ENCODE peak calls at places on chromosome 21, in five cellular contexts. J, E, L, P and X are unnamed samples.

GRCh38 chr21:35096959-35097358 is 47.9 kb upstream of the RUNX1 start:
- DNase-seq in J (no peak), E (no peak), L (no peak), P (no peak), X (no peak)

GRCh38 chr21:14569868-14570267 is 23.8 kb upstream of the SAMSN1 start:
- DNase-seq in J (no peak), E (no peak), L (no peak), P (no peak), X (no peak)

GRCh38 chr21:25214676-25215075 is 392.6 kb downstream of the MRPL39 start:
- DNase-seq in J (no peak), E (no peak), L (no peak), P (no peak), X (no peak)

GRCh38 chr21:43800124-43800523 is 10.7 kb downstream of the RRP1 start:
- DNase-seq in J (no peak), E (no peak), L (no peak), P (no peak), X (no peak)

GRCh38 chr21:36816556-36817130 is 117.7 kb downstream of the SIM2 start:
- DNase-seq in J (no peak), E (no peak), L (no peak), P (no peak), X (no peak)

GRCh38 chr21:32499249-32500055 is 85.9 kb downstream of the TCP10L start:
- DNase-seq in J (no peak), E (no peak), L (no peak), P (no peak), X (no peak)

GRCh38 chr21:21163904-21164303 is 165.7 kb downstream of the NCAM2 start:
- DNase-seq in J (peak; percentile 44), E (peak; percentile 28), L (no peak), P (peak; percentile 26), X (peak; percentile 29)

GRCh38 chr21:44424608-44425306 is 30.6 kb upstream of the LRRC3 start:
- DNase-seq in J (no peak), E (no peak), L (no peak), P (no peak), X (peak; percentile 12)

GRCh38 chr21:23876925-23877558 is 1730.2 kb downstream of the MRPL39 start:
- DNase-seq in J (no peak), E (no peak), L (no peak), P (no peak), X (no peak)

GRCh38 chr21:30881480-30881879 is at the start of gene KRTAP11-1:
- DNase-seq in J (no peak), E (no peak), L (no peak), P (no peak), X (no peak)

GRCh38 chr21:34965200-34966174 is 83.6 kb downstream of the RUNX1 start:
- DNase-seq in J (no peak), E (peak; percentile 12), L (no peak), P (peak; percentile 72), X (no peak)

GRCh38 chr21:39651206-39651605 is 38.5 kb downstream of the B3GALT5 start:
- DNase-seq in J (no peak), E (no peak), L (no peak), P (no peak), X (no peak)

GRCh38 chr21:39556176-39556575 is 56.6 kb upstream of the B3GALT5 start:
- DNase-seq in J (no peak), E (no peak), L (no peak), P (no peak), X (peak; percentile 38)

GRCh38 chr21:43626390-43626789 is 32.9 kb downstream of the HSF2BP start:
- DNase-seq in J (no peak), E (no peak), L (no peak), P (no peak), X (no peak)

GRCh38 chr21:40166291-40166843 is 299.1 kb downstream of the PCP4 start:
- DNase-seq in J (no peak), E (no peak), L (no peak), P (no peak), X (no peak)

GRCh38 chr21:15204140-15204774 is 139.5 kb upstream of the NRIP1 start:
- DNase-seq in J (no peak), E (no peak), L (no peak), P (no peak), X (no peak)

GRCh38 chr21:31497939-31498338 is 153.9 kb upstream of the TIAM1 start:
- DNase-seq in J (no peak), E (no peak), L (no peak), P (no peak), X (no peak)

GRCh38 chr21:34822957-34823356 is 154.2 kb downstream of the CLIC6 start:
- DNase-seq in J (no peak), E (no peak), L (no peak), P (no peak), X (no peak)

GRCh38 chr21:35048706-35049617 is at the start of gene RUNX1:
- DNase-seq in J (no peak), E (no peak), L (peak; percentile 92), P (no peak), X (no peak)

GRCh38 chr21:35257413-35257812 is 208.3 kb upstream of the RUNX1 start:
- DNase-seq in J (no peak), E (peak; percentile 60), L (no peak), P (no peak), X (no peak)

GRCh38 chr21:21345296-21345695 is 347.1 kb downstream of the NCAM2 start:
- DNase-seq in J (no peak), E (no peak), L (no peak), P (no peak), X (no peak)

GRCh38 chr21:36250423-36251075 is 69.4 kb upstream of the MORC3 start:
- DNase-seq in J (no peak), E (no peak), L (no peak), P (no peak), X (peak; percentile 25)

GRCh38 chr21:34886554-34887385 is 162.3 kb downstream of the RUNX1 start:
- DNase-seq in J (peak; percentile 44), E (no peak), L (no peak), P (no peak), X (peak; percentile 46)

GRCh38 chr21:37064841-37065240 is 8.0 kb downstream of the PIGP start:
- DNase-seq in J (no peak), E (no peak), L (no peak), P (no peak), X (no peak)

GRCh38 chr21:36699546-36700294 is 805 bp downstream of the SIM2 start:
- DNase-seq in J (no peak), E (no peak), L (no peak), P (no peak), X (no peak)

GRCh38 chr21:25639922-25640670 is 1.0 kb downstream of the JAM2 start:
- DNase-seq in J (no peak), E (no peak), L (no peak), P (no peak), X (peak; percentile 55)

GRCh38 chr21:28554660-28555475 is 437.8 kb downstream of the LTN1 start:
- DNase-seq in J (no peak), E (no peak), L (no peak), P (no peak), X (peak; percentile 26)

DNA sequence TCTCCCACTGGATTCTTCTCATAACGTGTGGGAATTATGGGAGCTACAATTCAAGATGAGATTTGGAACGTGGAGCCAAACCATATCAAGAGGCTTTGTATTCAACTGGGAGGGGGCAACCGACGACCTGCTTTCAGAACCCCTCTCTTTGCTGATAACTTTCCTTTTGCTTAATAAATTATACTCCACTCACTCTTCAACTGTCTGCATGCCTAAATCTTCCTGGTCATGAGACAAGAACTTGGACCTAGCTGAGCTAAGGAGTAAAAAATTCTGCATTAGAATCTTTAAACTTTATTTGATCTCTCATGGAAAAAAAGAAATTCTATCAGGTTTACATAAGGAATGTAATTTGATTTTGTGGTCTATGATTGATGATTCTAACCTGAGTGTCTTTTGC is 86.7 kb upstream of the CYYR1 start:
- DNase-seq in J (no peak), E (no peak), L (no peak), P (no peak), X (no peak)
- TF ChIP-seq ESRRA in J (no peak), E (no peak), L (no peak), P (no peak), X (no peak)

GRCh38 chr21:19529031-19529430 is 1125.4 kb upstream of the TMPRSS15 start:
- DNase-seq in J (no peak), E (no peak), L (no peak), P (no peak), X (no peak)
- TF ChIP-seq ESRRA in J (no peak), E (no peak), L (no peak), P (no peak), X (no peak)

DNA sequence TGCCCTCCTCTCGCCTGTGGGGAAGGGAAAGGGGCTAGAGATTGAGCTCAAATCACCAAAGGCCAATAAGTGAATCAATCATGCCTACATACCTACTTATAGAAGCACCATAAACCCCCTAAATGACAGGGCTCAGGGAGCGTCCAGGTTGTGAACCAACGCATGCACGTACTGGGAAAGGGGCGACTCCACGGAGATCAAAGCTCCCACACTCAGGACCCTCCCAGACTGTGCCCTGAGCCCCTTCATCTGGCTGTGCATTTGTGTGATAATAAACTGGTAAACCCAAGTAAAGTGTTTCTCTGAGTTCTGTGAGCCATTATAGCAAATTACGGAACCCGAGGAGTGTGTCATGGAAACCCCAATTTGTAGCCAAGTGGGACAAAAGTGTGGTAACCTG is 23.8 kb upstream of the PRDM15 start:
- DNase-seq in J (no peak), E (no peak), L (no peak), P (no peak), X (no peak)
- TF ChIP-seq ESRRA in J (no peak), E (no peak), L (no peak), P (no peak), X (no peak)

DNA sequence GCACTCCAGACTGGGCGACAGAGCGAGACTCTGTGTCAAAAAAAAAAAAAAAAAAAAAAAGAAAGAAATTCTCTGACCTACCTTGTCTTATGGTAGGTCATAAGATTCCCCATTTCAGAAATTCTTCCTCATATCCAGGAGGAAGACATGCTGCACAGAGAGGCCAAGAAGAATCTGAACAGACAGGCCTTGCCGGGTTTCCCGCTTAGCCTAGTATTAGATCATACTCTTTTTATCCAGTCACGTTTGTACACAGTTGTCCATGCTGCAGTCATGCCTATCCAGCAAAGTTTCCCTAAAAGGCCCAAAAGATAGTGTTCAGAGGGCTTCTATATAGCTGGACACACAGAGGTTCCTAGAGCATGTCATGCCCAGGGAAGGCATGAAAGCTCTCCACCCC is 93.6 kb upstream of the CHODL start:
- DNase-seq in J (no peak), E (no peak), L (no peak), P (no peak), X (no peak)
- TF ChIP-seq ESRRA in J (no peak), E (no peak), L (no peak), P (no peak), X (no peak)

GRCh38 chr21:41717573-41718330 is 49.1 kb downstream of the RIPK4 start:
- DNase-seq in J (no peak), E (no peak), L (no peak), P (no peak), X (no peak)
- TF ChIP-seq ESRRA in J (no peak), E (no peak), L (no peak), P (no peak), X (no peak)

GRCh38 chr21:26836546-26836945 is 8.7 kb downstream of the ADAMTS1 start:
- DNase-seq in J (no peak), E (no peak), L (no peak), P (no peak), X (no peak)
- TF ChIP-seq ESRRA in J (no peak), E (no peak), L (no peak), P (no peak), X (no peak)

GRCh38 chr21:18443686-18444085 is 40.1 kb upstream of the TMPRSS15 start:
- DNase-seq in J (no peak), E (no peak), L (no peak), P (no peak), X (no peak)
- TF ChIP-seq ESRRA in J (no peak), E (no peak), L (no peak), P (no peak), X (no peak)

GRCh38 chr21:45992311-45993209 is 11.0 kb downstream of the COL6A1 start:
- DNase-seq in J (no peak), E (no peak), L (no peak), P (no peak), X (peak; percentile 7)
- TF ChIP-seq ESRRA in J (no peak), E (no peak), L (no peak), P (no peak), X (no peak)